ENCODE peak calls at places on chromosomes 7 and 10, in nine cellular contexts. B is adrenal gland; C is H7; T is lung; K is WERI-Rb-1; L is CD8-positive, alpha-beta T cell; X is astrocyte of the spinal cord; M is testis; Q is epithelial cell of esophagus. G is an unnamed sample.

GRCh38 chr7:98329100-98329871 is 47.8 kb downstream of the BRI3 start:
- DNase-seq in B (no peak), C (no peak), T (no peak), K (no peak), L (no peak), X (peak), M (no peak), Q (no peak), G (peak)

GRCh38 chr7:149598721-149599308 is 101.2 kb upstream of the ZNF746 start:
- DNase-seq in B (no peak), C (peak), T (no peak), K (peak), L (no peak), X (peak), M (no peak), Q (peak), G (no peak)

GRCh38 chr7:83934118-83934734 is 260.4 kb downstream of the SEMA3A start:
- DNase-seq in B (no peak), C (no peak), T (no peak), K (no peak), L (no peak), X (peak), M (no peak), Q (no peak), G (no peak)

GRCh38 chr10:14584643-14585042 is 190.1 kb downstream of the FAM107B start:
- DNase-seq in B (no peak), C (no peak), T (no peak), K (no peak), L (no peak), X (no peak), M (peak), Q (no peak), G (no peak)

GRCh38 chr10:77970869-77971803 is 44.6 kb upstream of the DLG5 start:
- DNase-seq in B (peak), C (no peak), T (peak), K (no peak), L (no peak), X (peak), M (peak), Q (peak), G (peak)

GRCh38 chr10:4407783-4408182 is 418.2 kb upstream of the AKR1E2 start:
- DNase-seq in B (no peak), C (no peak), T (no peak), K (no peak), L (no peak), X (peak), M (no peak), Q (peak), G (no peak)

GRCh38 chr10:129870926-129871660 is 93.0 kb downstream of the EBF3 start:
- DNase-seq in B (no peak), C (peak), T (no peak), K (peak), L (no peak), X (no peak), M (no peak), Q (no peak), G (no peak)

GRCh38 chr7:46079421-46079820 is 158.3 kb upstream of the IGFBP3 start:
- DNase-seq in B (no peak), C (no peak), T (no peak), K (no peak), L (no peak), X (no peak), M (no peak), Q (no peak), G (no peak)

GRCh38 chr10:110739811-110740271 is 95.7 kb downstream of the RBM20 start:
- DNase-seq in B (no peak), C (no peak), T (no peak), K (no peak), L (no peak), X (peak), M (no peak), Q (peak), G (no peak)

GRCh38 chr7:137209151-137209822 is 134.2 kb downstream of the PTN start:
- DNase-seq in B (no peak), C (no peak), T (no peak), K (no peak), L (no peak), X (peak), M (no peak), Q (peak), G (no peak)

GRCh38 chr10:91185239-91185875 is 35.1 kb upstream of the PCGF5 start:
- DNase-seq in B (peak), C (no peak), T (no peak), K (no peak), L (no peak), X (peak), M (no peak), Q (peak), G (peak)

GRCh38 chr10:6089334-6090219 is 743 bp downstream of the RBM17 start:
- DNase-seq in B (peak), C (peak), T (peak), K (no peak), L (no peak), X (no peak), M (peak), Q (peak), G (peak)

DNA sequence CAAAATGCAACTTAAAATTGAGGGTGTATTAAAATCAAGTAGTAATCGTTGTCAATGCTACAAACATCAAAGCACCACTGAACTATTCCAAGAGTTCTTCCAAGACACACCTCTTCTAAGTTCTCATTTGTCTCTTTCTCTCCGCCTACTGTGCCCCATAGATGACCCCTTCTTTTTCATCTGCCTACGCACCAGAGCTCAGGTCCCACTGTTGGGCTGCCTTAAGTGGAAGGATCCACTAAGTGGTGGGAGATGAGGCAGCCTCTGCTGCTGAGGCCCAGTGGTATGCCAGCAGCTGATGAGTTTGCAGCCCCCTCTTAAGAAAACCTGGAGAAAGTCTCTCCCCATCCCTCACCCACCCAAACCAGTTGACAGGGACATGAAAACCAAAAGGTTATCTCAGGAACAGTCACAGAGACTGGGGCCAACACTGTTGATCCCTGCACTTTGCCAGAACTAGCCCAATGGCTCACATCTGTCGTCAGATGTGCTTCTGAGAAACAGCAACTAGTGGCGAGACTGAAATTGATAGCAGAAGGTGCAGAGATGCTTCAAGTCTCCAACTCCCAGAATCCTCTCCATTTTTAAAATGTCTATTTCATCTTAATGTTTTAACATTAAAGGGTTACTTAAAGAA is 88.4 kb downstream of the CHCHD3 start:
- DNase-seq in B (no peak), C (no peak), T (no peak), K (no peak), L (no peak), X (no peak), M (no peak), Q (no peak), G (no peak)
- H3K4me3 ChIP-seq in B (no peak), C (no peak), T (no peak), K (no peak), L (no peak), X (no peak), M (no peak), Q (no peak), G (no peak)

DNA sequence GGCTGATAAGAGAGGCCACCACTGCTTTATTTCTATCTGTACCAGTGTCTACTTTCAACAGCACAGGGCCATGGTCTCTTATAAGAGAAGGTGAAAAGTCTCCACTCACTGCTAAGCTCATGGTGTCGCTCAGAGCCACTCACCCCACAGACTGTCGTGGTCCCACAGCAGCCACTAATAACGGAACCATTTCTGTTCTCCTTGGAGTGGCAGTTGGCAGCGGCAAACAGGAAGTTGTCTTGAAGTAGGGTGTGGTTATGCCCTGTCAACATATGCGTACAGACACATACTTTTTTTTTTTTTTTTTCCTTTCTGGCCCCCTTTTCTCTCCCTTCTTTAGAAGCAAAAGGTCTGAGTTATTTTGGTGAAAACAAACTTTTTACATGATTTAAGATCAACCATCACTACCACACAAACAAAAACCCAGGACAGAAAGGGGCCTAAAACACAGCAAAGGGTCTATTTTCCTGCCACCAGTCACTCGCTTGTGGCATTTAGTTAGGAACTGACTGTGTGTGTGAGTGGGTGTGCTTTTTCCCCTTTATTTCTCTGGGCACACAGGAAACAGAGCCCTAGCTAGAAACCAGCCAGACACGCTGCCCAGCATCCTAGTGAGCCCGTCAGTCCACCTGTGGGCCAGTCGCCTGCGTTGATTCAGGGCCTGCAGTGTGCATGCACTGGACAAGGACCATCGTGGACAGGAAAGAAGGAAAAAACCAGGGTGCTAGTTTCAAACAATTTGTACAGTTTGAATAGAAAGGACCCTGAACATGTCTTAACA is 96.7 kb upstream of the EFCAB10 start:
- DNase-seq in B (no peak), C (no peak), T (peak), K (no peak), L (peak), X (no peak), M (no peak), Q (peak), G (peak)
- H3K4me3 ChIP-seq in B (no peak), C (no peak), T (no peak), K (no peak), L (no peak), X (no peak), M (no peak), Q (no peak), G (peak)

DNA sequence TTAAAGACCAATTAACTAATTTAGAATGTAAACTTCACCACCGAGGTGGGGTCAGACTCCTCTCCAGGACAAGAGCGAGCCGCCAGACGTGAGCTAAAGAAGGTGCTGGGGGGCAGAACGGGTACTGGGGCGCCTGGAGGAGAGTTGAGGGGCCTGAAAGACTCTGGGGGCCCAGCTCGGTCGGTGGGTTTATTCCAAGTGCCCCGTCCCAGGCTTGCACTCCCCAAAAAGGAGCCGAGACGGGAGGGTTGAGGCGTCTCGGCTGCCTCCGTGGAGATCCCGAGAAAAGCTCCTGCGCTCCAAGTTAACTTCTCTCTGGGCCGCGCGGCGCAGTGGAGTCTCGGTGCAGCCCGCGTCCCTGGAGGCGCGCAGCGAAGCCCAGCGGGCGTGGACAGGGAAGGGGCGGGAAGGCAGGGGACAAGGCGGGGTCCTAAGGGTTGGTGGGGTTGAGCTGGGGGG is 553.3 kb downstream of the TFEC start:
- DNase-seq in B (no peak), C (peak), T (no peak), K (no peak), L (no peak), X (peak), M (peak), Q (peak), G (no peak)
- H3K4me3 ChIP-seq in B (no peak), C (peak), T (no peak), K (no peak), L (no peak), X (peak), M (no peak), Q (no peak), G (peak)

DNA sequence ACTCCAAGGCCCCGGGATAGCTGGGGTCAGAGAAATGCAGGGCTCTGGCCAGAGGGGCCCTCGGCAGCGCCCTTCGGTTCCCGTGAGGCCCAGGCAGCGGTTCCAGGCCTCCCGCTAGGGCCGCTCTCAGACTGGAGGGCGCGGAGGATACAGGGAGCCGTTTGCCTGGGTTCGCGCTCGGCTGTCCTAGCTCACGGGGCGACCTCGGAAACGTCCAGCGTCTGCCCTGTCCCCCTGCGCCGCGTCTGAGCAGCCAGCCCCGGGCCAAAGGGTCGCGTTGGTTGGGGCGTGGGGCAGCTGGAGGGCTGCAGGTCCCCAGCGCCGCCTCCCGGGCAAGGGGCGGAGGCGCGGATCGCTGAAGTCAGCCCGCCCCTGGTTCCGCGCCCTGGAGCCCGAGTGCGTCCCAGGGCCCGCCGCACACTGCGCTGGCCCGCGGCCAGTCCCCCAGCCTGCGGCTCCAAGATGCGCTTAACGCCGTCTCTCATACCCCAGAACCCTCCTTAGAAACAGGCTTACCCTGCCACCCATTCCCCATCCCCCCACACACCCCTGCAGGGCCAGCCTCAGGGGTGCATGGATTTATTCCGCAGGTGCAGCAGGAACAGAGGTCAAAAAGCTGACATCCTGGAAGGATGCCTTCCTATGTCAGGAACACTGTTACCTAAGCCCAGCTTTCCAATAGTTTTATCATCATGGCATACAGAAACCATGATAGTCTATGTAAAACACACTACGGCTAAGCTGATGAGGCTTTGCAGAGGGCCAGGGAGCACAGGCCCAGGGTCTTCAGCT is 22.1 kb upstream of the OPN4 start:
- DNase-seq in B (no peak), C (peak), T (no peak), K (no peak), L (no peak), X (no peak), M (no peak), Q (no peak), G (peak)
- H3K4me3 ChIP-seq in B (peak), C (peak), T (no peak), K (no peak), L (no peak), X (peak), M (peak), Q (peak), G (peak)

GRCh38 chr7:25929448-25929847 is 222.6 kb upstream of the NFE2L3 start:
- DNase-seq in B (no peak), C (no peak), T (no peak), K (no peak), L (no peak), X (no peak), M (no peak), Q (no peak), G (no peak)
- H3K4me3 ChIP-seq in B (no peak), C (no peak), T (no peak), K (no peak), L (no peak), X (no peak), M (no peak), Q (no peak), G (no peak)

G was measured in heart left ventricle.